ENCODE peak calls at places on chromosomes 12 and 14, in nine cellular contexts. D is nucleus accumbens, M is Ammon's horn, S is GM06990, A is EH, I is NCI-H774, L is stomach, G is posterior cingulate gyrus, B is osteocyte. E is an unnamed sample.

GRCh38 chr12:6193853-6194815 is 6.1 kb upstream of the CD9 start:
- DNase-seq in D (no peak), M (no peak), S (no peak), A (no peak), I (peak; percentile 5), L (peak; percentile 47), G (no peak), B (no peak), E (no peak)

GRCh38 chr12:124419292-124420040 is 124.6 kb downstream of the RFLNA start:
- DNase-seq in D (no peak), M (no peak), S (no peak), A (peak; percentile 37), I (no peak), L (no peak), G (no peak), B (no peak), E (no peak)

GRCh38 chr14:85607571-85608219 is 77.8 kb downstream of the FLRT2 start:
- DNase-seq in D (no peak), M (no peak), S (no peak), A (peak; percentile 98), I (no peak), L (no peak), G (no peak), B (no peak), E (no peak)

GRCh38 chr14:22569106-22569748 is 19.8 kb downstream of the DAD1 start:
- DNase-seq in D (no peak), M (no peak), S (no peak), A (peak; percentile 37), I (no peak), L (no peak), G (no peak), B (no peak), E (no peak)

GRCh38 chr12:21617030-21617429 is 12.4 kb upstream of the GYS2 start:
- DNase-seq in D (no peak), M (no peak), S (no peak), A (no peak), I (no peak), L (no peak), G (no peak), B (no peak), E (no peak)

GRCh38 chr12:26803552-26803951 is 29.4 kb downstream of the ITPR2 start:
- DNase-seq in D (no peak), M (no peak), S (no peak), A (peak; percentile 78), I (no peak), L (no peak), G (no peak), B (no peak), E (no peak)

GRCh38 chr14:55454264-55455151 is 14.1 kb upstream of the TBPL2 start:
- DNase-seq in D (peak; percentile 10), M (peak; percentile 48), S (no peak), A (peak; percentile 87), I (no peak), L (peak; percentile 37), G (no peak), B (no peak), E (peak; percentile 87)

GRCh38 chr12:115761784-115762183 is 515.7 kb downstream of the MED13L start:
- DNase-seq in D (no peak), M (no peak), S (no peak), A (peak; percentile 77), I (no peak), L (no peak), G (no peak), B (no peak), E (no peak)

GRCh38 chr14:94009767-94010166 is 12.7 kb downstream of the CCDC197 start:
- DNase-seq in D (no peak), M (no peak), S (no peak), A (peak; percentile 16), I (no peak), L (no peak), G (no peak), B (no peak), E (no peak)

GRCh38 chr12:30909721-30910350 is 16.7 kb upstream of the TSPAN11 start:
- DNase-seq in D (no peak), M (no peak), S (no peak), A (no peak), I (no peak), L (no peak), G (no peak), B (no peak), E (no peak)

GRCh38 chr12:131872154-131873046 is 22.0 kb upstream of the ULK1 start:
- DNase-seq in D (no peak), M (no peak), S (no peak), A (peak; percentile 98), I (no peak), L (no peak), G (no peak), B (no peak), E (no peak)

GRCh38 chr14:100899841-100900771 is 3.4 kb downstream of the RTL1 start:
- DNase-seq in D (no peak), M (no peak), S (no peak), A (no peak), I (no peak), L (no peak), G (no peak), B (no peak), E (no peak)

GRCh38 chr12:1797991-1798733 is 22.2 kb upstream of the LRTM2 start:
- DNase-seq in D (no peak), M (no peak), S (no peak), A (no peak), I (no peak), L (no peak), G (no peak), B (peak; percentile 84), E (no peak)

E was measured in SK-N-MC.